ENCODE peak calls at places on chromosomes 7 and 10, in five cellular contexts. One of them, this sample, is unnamed.

GRCh38 chr7:102093599-102094001 is 193.1 kb upstream of the SH2B2 start:
- DNase-seq in activated CD4-positive, alpha-beta T cell treated with anti-CD3 and anti-CD28 coated beads, Interleukin-2, amount 50 U/mL, for 4 hours: no peak
- DNase-seq in head of caudate nucleus: peak; percentile 45
- DNase-seq in mesendoderm: no peak
- DNase-seq in DMS53: no peak
- DNase-seq in this sample: peak; percentile 3

GRCh38 chr7:37109853-37110252 is 338.8 kb downstream of the ELMO1 start:
- DNase-seq in head of caudate nucleus: no peak
- DNase-seq in activated CD4-positive, alpha-beta T cell treated with anti-CD3 and anti-CD28 coated beads, Interleukin-2, amount 50 U/mL, for 4 hours: no peak
- DNase-seq in mesendoderm: peak; percentile 70
- DNase-seq in DMS53: peak; percentile 32
- DNase-seq in this sample: no peak

GRCh38 chr10:102152545-102152890 is 329 bp downstream of the NOLC1 start:
- DNase-seq in mesendoderm: no peak
- DNase-seq in DMS53: peak; percentile 67
- DNase-seq in head of caudate nucleus: no peak
- DNase-seq in activated CD4-positive, alpha-beta T cell treated with anti-CD3 and anti-CD28 coated beads, Interleukin-2, amount 50 U/mL, for 4 hours: peak; percentile 50
- DNase-seq in this sample: no peak

GRCh38 chr10:31064334-31064733 is 32.7 kb upstream of the ZNF438 start:
- DNase-seq in mesendoderm: no peak
- DNase-seq in activated CD4-positive, alpha-beta T cell treated with anti-CD3 and anti-CD28 coated beads, Interleukin-2, amount 50 U/mL, for 4 hours: no peak
- DNase-seq in DMS53: no peak
- DNase-seq in head of caudate nucleus: no peak
- DNase-seq in this sample: no peak

GRCh38 chr10:124461642-124462347 is at the start of gene LHPP:
- DNase-seq in head of caudate nucleus: peak; percentile 92
- DNase-seq in mesendoderm: peak; percentile 83
- DNase-seq in activated CD4-positive, alpha-beta T cell treated with anti-CD3 and anti-CD28 coated beads, Interleukin-2, amount 50 U/mL, for 4 hours: peak; percentile 77
- DNase-seq in DMS53: peak; percentile 94
- DNase-seq in this sample: no peak

GRCh38 chr10:124594240-124594639 is 132.6 kb downstream of the LHPP start:
- DNase-seq in head of caudate nucleus: no peak
- DNase-seq in mesendoderm: no peak
- DNase-seq in activated CD4-positive, alpha-beta T cell treated with anti-CD3 and anti-CD28 coated beads, Interleukin-2, amount 50 U/mL, for 4 hours: no peak
- DNase-seq in DMS53: no peak
- DNase-seq in this sample: no peak

GRCh38 chr10:119521443-119522204 is 20.9 kb downstream of the RGS10 start:
- DNase-seq in activated CD4-positive, alpha-beta T cell treated with anti-CD3 and anti-CD28 coated beads, Interleukin-2, amount 50 U/mL, for 4 hours: no peak
- DNase-seq in mesendoderm: peak; percentile 96
- DNase-seq in head of caudate nucleus: no peak
- DNase-seq in DMS53: peak; percentile 79
- DNase-seq in this sample: no peak

GRCh38 chr10:123266981-123267380 is 112.8 kb downstream of the BUB3 start:
- DNase-seq in activated CD4-positive, alpha-beta T cell treated with anti-CD3 and anti-CD28 coated beads, Interleukin-2, amount 50 U/mL, for 4 hours: no peak
- DNase-seq in DMS53: no peak
- DNase-seq in head of caudate nucleus: no peak
- DNase-seq in mesendoderm: no peak
- DNase-seq in this sample: no peak

GRCh38 chr10:76352300-76352699 is 920.9 kb downstream of the LRMDA start:
- DNase-seq in activated CD4-positive, alpha-beta T cell treated with anti-CD3 and anti-CD28 coated beads, Interleukin-2, amount 50 U/mL, for 4 hours: no peak
- DNase-seq in mesendoderm: no peak
- DNase-seq in DMS53: peak; percentile 79
- DNase-seq in head of caudate nucleus: no peak
- DNase-seq in this sample: no peak

GRCh38 chr10:116996994-116997393 is 8.0 kb downstream of the SHTN1 start:
- DNase-seq in mesendoderm: no peak
- DNase-seq in DMS53: no peak
- DNase-seq in activated CD4-positive, alpha-beta T cell treated with anti-CD3 and anti-CD28 coated beads, Interleukin-2, amount 50 U/mL, for 4 hours: no peak
- DNase-seq in head of caudate nucleus: no peak
- DNase-seq in this sample: no peak

GRCh38 chr7:134649231-134649775 is 2.6 kb downstream of the BPGM start:
- DNase-seq in head of caudate nucleus: no peak
- DNase-seq in activated CD4-positive, alpha-beta T cell treated with anti-CD3 and anti-CD28 coated beads, Interleukin-2, amount 50 U/mL, for 4 hours: no peak
- DNase-seq in DMS53: no peak
- DNase-seq in mesendoderm: no peak
- DNase-seq in this sample: no peak

GRCh38 chr10:84261236-84261635 is 16.4 kb downstream of the RGR start:
- DNase-seq in activated CD4-positive, alpha-beta T cell treated with anti-CD3 and anti-CD28 coated beads, Interleukin-2, amount 50 U/mL, for 4 hours: no peak
- DNase-seq in DMS53: no peak
- DNase-seq in head of caudate nucleus: no peak
- DNase-seq in mesendoderm: no peak
- DNase-seq in this sample: no peak

GRCh38 chr7:131501930-131502685 is 54.3 kb downstream of the PODXL start:
- DNase-seq in activated CD4-positive, alpha-beta T cell treated with anti-CD3 and anti-CD28 coated beads, Interleukin-2, amount 50 U/mL, for 4 hours: no peak
- DNase-seq in DMS53: no peak
- DNase-seq in head of caudate nucleus: no peak
- DNase-seq in mesendoderm: no peak
- DNase-seq in this sample: no peak

GRCh38 chr10:77310288-77310687 is 327.3 kb downstream of the KCNMA1 start:
- DNase-seq in head of caudate nucleus: no peak
- DNase-seq in activated CD4-positive, alpha-beta T cell treated with anti-CD3 and anti-CD28 coated beads, Interleukin-2, amount 50 U/mL, for 4 hours: no peak
- DNase-seq in mesendoderm: peak; percentile 41
- DNase-seq in DMS53: no peak
- DNase-seq in this sample: no peak

GRCh38 chr10:127976286-127976685 is 69.4 kb downstream of the PTPRE start:
- DNase-seq in mesendoderm: no peak
- DNase-seq in head of caudate nucleus: peak; percentile 39
- DNase-seq in DMS53: no peak
- DNase-seq in activated CD4-positive, alpha-beta T cell treated with anti-CD3 and anti-CD28 coated beads, Interleukin-2, amount 50 U/mL, for 4 hours: no peak
- DNase-seq in this sample: no peak

GRCh38 chr10:74092372-74092771 is 58.3 kb downstream of the AP3M1 start:
- DNase-seq in DMS53: no peak
- DNase-seq in activated CD4-positive, alpha-beta T cell treated with anti-CD3 and anti-CD28 coated beads, Interleukin-2, amount 50 U/mL, for 4 hours: no peak
- DNase-seq in head of caudate nucleus: no peak
- DNase-seq in mesendoderm: no peak
- DNase-seq in this sample: no peak

GRCh38 chr10:131762789-131763696 is 137.8 kb upstream of the PPP2R2D start:
- DNase-seq in mesendoderm: no peak
- DNase-seq in activated CD4-positive, alpha-beta T cell treated with anti-CD3 and anti-CD28 coated beads, Interleukin-2, amount 50 U/mL, for 4 hours: no peak
- DNase-seq in head of caudate nucleus: no peak
- DNase-seq in DMS53: no peak
- DNase-seq in this sample: no peak

GRCh38 chr7:22597845-22598244 is 97.9 kb upstream of the STEAP1B start:
- DNase-seq in mesendoderm: no peak
- DNase-seq in DMS53: no peak
- DNase-seq in activated CD4-positive, alpha-beta T cell treated with anti-CD3 and anti-CD28 coated beads, Interleukin-2, amount 50 U/mL, for 4 hours: no peak
- DNase-seq in head of caudate nucleus: no peak
- DNase-seq in this sample: no peak

GRCh38 chr10:117431160-117431559 is 55.9 kb upstream of the PDZD8 start:
- DNase-seq in activated CD4-positive, alpha-beta T cell treated with anti-CD3 and anti-CD28 coated beads, Interleukin-2, amount 50 U/mL, for 4 hours: no peak
- DNase-seq in head of caudate nucleus: no peak
- DNase-seq in mesendoderm: no peak
- DNase-seq in DMS53: peak; percentile 23
- DNase-seq in this sample: no peak

GRCh38 chr7:15764986-15765385 is 78.5 kb upstream of the MEOX2 start:
- DNase-seq in activated CD4-positive, alpha-beta T cell treated with anti-CD3 and anti-CD28 coated beads, Interleukin-2, amount 50 U/mL, for 4 hours: no peak
- DNase-seq in DMS53: peak; percentile 19
- DNase-seq in mesendoderm: peak; percentile 42
- DNase-seq in head of caudate nucleus: no peak
- DNase-seq in this sample: no peak

GRCh38 chr7:17144313-17144712 is 154.1 kb upstream of the AHR start:
- DNase-seq in DMS53: peak; percentile 11
- DNase-seq in activated CD4-positive, alpha-beta T cell treated with anti-CD3 and anti-CD28 coated beads, Interleukin-2, amount 50 U/mL, for 4 hours: peak; percentile 62
- DNase-seq in mesendoderm: no peak
- DNase-seq in head of caudate nucleus: no peak
- DNase-seq in this sample: no peak

GRCh38 chr7:73652541-73652949 is 15.1 kb upstream of the VPS37D start:
- DNase-seq in mesendoderm: no peak
- DNase-seq in activated CD4-positive, alpha-beta T cell treated with anti-CD3 and anti-CD28 coated beads, Interleukin-2, amount 50 U/mL, for 4 hours: no peak
- DNase-seq in DMS53: peak; percentile 59
- DNase-seq in head of caudate nucleus: no peak
- DNase-seq in this sample: no peak

GRCh38 chr10:103019426-103019825 is 101.3 kb downstream of the CNNM2 start:
- DNase-seq in head of caudate nucleus: no peak
- DNase-seq in mesendoderm: no peak
- DNase-seq in activated CD4-positive, alpha-beta T cell treated with anti-CD3 and anti-CD28 coated beads, Interleukin-2, amount 50 U/mL, for 4 hours: no peak
- DNase-seq in DMS53: no peak
- DNase-seq in this sample: no peak

GRCh38 chr7:30184804-30185487 is 50.2 kb downstream of the MTURN start:
- DNase-seq in DMS53: peak; percentile 71
- DNase-seq in activated CD4-positive, alpha-beta T cell treated with anti-CD3 and anti-CD28 coated beads, Interleukin-2, amount 50 U/mL, for 4 hours: no peak
- DNase-seq in mesendoderm: no peak
- DNase-seq in head of caudate nucleus: no peak
- DNase-seq in this sample: no peak

GRCh38 chr7:15685358-15686181 is 913 bp downstream of the MEOX2 start:
- DNase-seq in head of caudate nucleus: no peak
- DNase-seq in DMS53: peak; percentile 88
- DNase-seq in activated CD4-positive, alpha-beta T cell treated with anti-CD3 and anti-CD28 coated beads, Interleukin-2, amount 50 U/mL, for 4 hours: no peak
- DNase-seq in mesendoderm: peak; percentile 38
- DNase-seq in this sample: no peak

GRCh38 chr7:71793251-71793650 is 618.9 kb downstream of the CALN1 start:
- DNase-seq in mesendoderm: no peak
- DNase-seq in activated CD4-positive, alpha-beta T cell treated with anti-CD3 and anti-CD28 coated beads, Interleukin-2, amount 50 U/mL, for 4 hours: no peak
- DNase-seq in DMS53: no peak
- DNase-seq in head of caudate nucleus: no peak
- DNase-seq in this sample: no peak